ENCODE peak calls at places on chromosome 19, in seven cellular contexts. G is cardiac muscle cell, R is uterus, H is mesenchymal stem cell, W is IMR-90, S is GM23338, U is stomach. J is an unnamed sample.

GRCh38 chr19:21092107-21092506 is 10.1 kb downstream of the ZNF714 start:
- DNase-seq in G (peak; percentile 71), R (no peak), H (peak; percentile 18), W (peak; percentile 14), S (no peak), U (no peak), J (no peak)

GRCh38 chr19:918481-919156 is 1.5 kb downstream of the KISS1R start:
- DNase-seq in G (no peak), R (no peak), H (no peak), W (no peak), S (peak; percentile 74), U (no peak), J (peak; percentile 65)

GRCh38 chr19:6467384-6467783 is 3.3 kb downstream of the CRB3 start:
- DNase-seq in G (no peak), R (no peak), H (no peak), W (no peak), S (no peak), U (no peak), J (no peak)

GRCh38 chr19:40561947-40562346 is 14.7 kb upstream of the SHKBP1 start:
- DNase-seq in G (no peak), R (no peak), H (no peak), W (no peak), S (no peak), U (no peak), J (no peak)

GRCh38 chr19:38697197-38697596 is 47.1 kb downstream of the CAPN12 start:
- DNase-seq in G (no peak), R (no peak), H (no peak), W (no peak), S (no peak), U (no peak), J (no peak)

GRCh38 chr19:17332677-17333581 is 1.7 kb downstream of the ANO8 start:
- DNase-seq in G (peak; percentile 65), R (no peak), H (peak; percentile 73), W (peak; percentile 39), S (peak; percentile 94), U (no peak), J (no peak)

GRCh38 chr19:30223866-30224688 is 148.1 kb upstream of the ZNF536 start:
- DNase-seq in G (no peak), R (no peak), H (no peak), W (no peak), S (no peak), U (no peak), J (no peak)

GRCh38 chr19:3001235-3001800 is 24.0 kb downstream of the TLE6 start:
- DNase-seq in G (no peak), R (no peak), H (no peak), W (no peak), S (no peak), U (no peak), J (no peak)

GRCh38 chr19:7441468-7442146 is 47.2 kb downstream of the PEX11G start:
- DNase-seq in G (no peak), R (no peak), H (no peak), W (no peak), S (no peak), U (no peak), J (no peak)

GRCh38 chr19:54271106-54271505 is 9.8 kb downstream of the LILRB2 start:
- DNase-seq in G (no peak), R (no peak), H (no peak), W (no peak), S (no peak), U (no peak), J (peak; percentile 71)
- H3K27ac ChIP-seq in G (no peak overlapping the region), R (no peak overlapping the region), H (no peak overlapping the region), W (no peak overlapping the region), S (no peak overlapping the region), U (no peak overlapping the region), J (peak overlapping the region; percentile 42)

GRCh38 chr19:9348671-9349070 is 14.1 kb upstream of the ZNF177 start:
- DNase-seq in G (no peak), R (no peak), H (no peak), W (no peak), S (no peak), U (no peak), J (no peak)
- H3K27ac ChIP-seq in G (no peak overlapping the region), R (no peak overlapping the region), H (no peak overlapping the region), W (no peak overlapping the region), S (no peak overlapping the region), U (no peak overlapping the region), J (no peak overlapping the region)

GRCh38 chr19:49849433-49850220 is 1.3 kb upstream of the PTOV1 start:
- DNase-seq in G (no peak), R (no peak), H (no peak), W (no peak), S (no peak), U (no peak), J (no peak)
- H3K27ac ChIP-seq in G (peak overlapping the region; percentile 97), R (peak overlapping the region; percentile 100), H (no peak overlapping the region), W (no peak overlapping the region), S (peak overlapping the region; percentile 24), U (peak overlapping the region; percentile 100), J (peak overlapping the region; percentile 99)

DNA sequence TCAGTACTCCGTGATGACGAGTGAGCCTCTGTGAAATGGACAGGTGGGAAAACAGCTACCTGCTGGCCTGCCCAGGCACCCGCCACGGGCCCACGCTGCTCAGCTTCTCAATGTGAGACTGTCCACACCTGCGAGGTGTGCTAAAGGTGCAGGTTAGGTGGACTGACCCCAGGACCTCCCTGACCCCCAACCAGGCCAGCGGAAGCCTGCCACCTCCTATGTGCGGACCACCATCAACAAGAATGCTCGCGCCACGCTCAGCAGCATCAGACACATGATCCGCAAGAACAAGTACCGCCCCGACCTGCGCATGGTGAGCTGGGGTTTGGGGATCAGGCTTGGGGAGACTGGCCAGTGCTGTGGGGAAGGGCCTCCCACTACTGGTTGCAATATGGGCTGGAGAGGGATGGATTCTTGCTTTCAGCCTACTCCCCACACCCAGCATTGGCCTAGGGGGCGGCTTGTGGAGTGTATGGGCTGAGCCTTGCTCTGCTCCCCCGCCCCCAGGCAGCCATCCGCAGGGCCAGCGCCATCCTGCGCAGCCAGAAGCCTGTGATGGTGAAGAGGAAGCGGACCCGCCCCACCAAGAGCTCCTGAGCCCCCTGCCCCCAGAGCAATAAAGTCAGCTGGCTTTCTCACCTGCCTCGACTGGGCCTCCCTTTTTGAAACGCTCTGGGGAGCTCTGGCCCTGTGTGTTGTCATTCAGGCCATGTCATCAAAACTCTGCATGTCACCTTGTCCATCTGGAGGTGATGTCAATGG is 2.2 kb downstream of the RPL28 start:
- DNase-seq in G (no peak), R (no peak), H (no peak), W (no peak), S (no peak), U (no peak), J (no peak)
- H3K27ac ChIP-seq in G (no peak overlapping the region), R (no peak overlapping the region), H (no peak overlapping the region), W (peak overlapping the region; percentile 12), S (no peak overlapping the region), U (no peak overlapping the region), J (no peak overlapping the region)

GRCh38 chr19:41872775-41873647 is 4.1 kb upstream of the CD79A start:
- DNase-seq in G (peak; percentile 71), R (no peak), H (peak; percentile 70), W (peak; percentile 59), S (peak; percentile 96), U (peak; percentile 88), J (peak; percentile 92)

GRCh38 chr19:41870401-41870873 is 6.6 kb upstream of the CD79A start:
- DNase-seq in G (peak; percentile 60), R (no peak), H (peak; percentile 22), W (peak; percentile 61), S (no peak), U (no peak), J (no peak)

GRCh38 chr19:41869374-41869955 is 7.6 kb upstream of the CD79A start:
- DNase-seq in G (no peak), R (no peak), H (no peak), W (no peak), S (no peak), U (no peak), J (no peak)

GRCh38 chr19:41872384-41872774 is 4.7 kb upstream of the CD79A start:
- DNase-seq in G (no peak), R (no peak), H (no peak), W (no peak), S (no peak), U (no peak), J (no peak)

DNA sequence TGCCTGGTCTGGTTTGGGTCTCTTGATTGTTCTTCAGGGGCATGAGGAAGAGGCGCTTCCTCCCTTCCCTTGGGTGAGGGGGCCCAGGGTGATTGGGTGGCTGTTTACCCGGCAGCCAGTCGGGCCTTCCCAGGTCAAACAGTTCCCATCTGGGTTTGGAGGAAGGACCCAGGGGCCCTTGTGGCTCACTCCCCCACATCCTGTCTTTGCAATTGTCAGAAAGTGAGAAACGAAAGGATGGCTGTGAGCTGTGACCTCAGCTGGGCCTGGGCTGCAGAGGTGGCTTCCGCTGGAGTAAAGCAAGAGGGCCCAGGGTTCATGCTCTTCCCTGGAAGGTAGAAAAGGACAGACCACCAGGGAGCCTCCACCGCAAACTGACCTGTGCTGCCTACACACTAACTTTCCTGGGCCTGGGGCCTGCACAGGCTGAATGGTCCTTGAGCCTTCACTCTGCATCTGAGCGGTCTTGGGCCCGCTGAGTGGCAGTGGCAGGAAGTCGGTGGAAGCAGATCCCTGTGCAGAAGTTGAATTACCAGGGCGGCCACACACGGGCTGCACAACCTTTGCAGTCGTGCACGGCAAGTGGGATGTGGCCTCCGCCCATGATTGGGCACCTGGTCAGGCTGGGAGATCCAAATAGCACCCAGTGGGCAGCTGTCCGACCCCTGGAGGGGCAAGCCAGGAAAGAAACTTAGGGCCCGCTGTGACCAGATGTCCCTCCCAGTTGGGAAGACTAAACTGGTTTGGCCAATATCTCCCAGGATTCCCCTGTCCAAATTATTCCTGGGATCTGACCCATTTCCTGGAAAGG is 5.3 kb upstream of the CD79A start:
- DNase-seq in G (peak; percentile 12), R (no peak), H (peak; percentile 7), W (no peak), S (peak; percentile 35), U (no peak), J (no peak)
- H3K27ac ChIP-seq in G (peak overlapping the region; percentile 29), R (no peak overlapping the region), H (peak overlapping the region; percentile 2), W (no peak overlapping the region), S (peak overlapping the region; percentile 98), U (peak overlapping the region; percentile 67), J (peak overlapping the region; percentile 51)